ENCODE peak calls at places on chromosomes 1 and 21, in six cellular contexts. R, W, D, I, O and G are unnamed samples.
A peak's percentile ranks its signal among the peaks of the same experiment; 100 is the strongest.

GRCh38 chr21:38909109-38909508 is 103.4 kb downstream of the ETS2 start:
- DNase-seq in R (no peak), W (no peak), I (no peak), D (no peak), O (no peak), G (no peak)

GRCh38 chr1:53060580-53060979 is 1.4 kb upstream of the PODN start:
- DNase-seq in I (no peak), R (no peak), D (no peak), W (no peak), O (no peak), G (no peak)

GRCh38 chr1:93680121-93681094 is 1.2 kb downstream of the BCAR3 start:
- DNase-seq in O (no peak), I (peak; percentile 87), W (peak; percentile 92), D (peak; percentile 89), R (peak; percentile 94), G (peak; percentile 95)

GRCh38 chr1:55813619-55814018 is 598.5 kb upstream of the USP24 start:
- DNase-seq in W (peak; percentile 17), O (no peak), R (no peak), I (peak; percentile 88), D (no peak), G (no peak)

GRCh38 chr1:177770096-177770495 is 199.8 kb downstream of the SEC16B start:
- DNase-seq in O (no peak), R (no peak), I (no peak), W (no peak), D (no peak), G (no peak)

GRCh38 chr1:171250263-171250662 is 2.0 kb downstream of the FMO1 start:
- DNase-seq in R (no peak), I (no peak), D (no peak), O (no peak), W (no peak), G (no peak)

GRCh38 chr1:24159366-24159765 is 16.4 kb upstream of the IL22RA1 start:
- DNase-seq in I (no peak), W (no peak), O (no peak), D (no peak), R (peak; percentile 20), G (no peak)

GRCh38 chr1:118487091-118487490 is 302.1 kb upstream of the SPAG17 start:
- DNase-seq in W (no peak), R (no peak), D (no peak), O (no peak), I (no peak), G (no peak)

GRCh38 chr1:84435159-84435558 is 36.9 kb downstream of the DNASE2B start:
- DNase-seq in O (no peak), W (no peak), R (no peak), D (no peak), I (no peak), G (no peak)

GRCh38 chr1:5551274-5551966 is 440.8 kb downstream of the NPHP4 start:
- DNase-seq in R (no peak), I (no peak), W (no peak), O (no peak), D (no peak), G (no peak)

GRCh38 chr1:224408294-224408590 is 26.4 kb downstream of the WDR26 start:
- DNase-seq in R (no peak), O (no peak), I (no peak), W (no peak), D (no peak), G (no peak)

GRCh38 chr1:65758128-65758527 is 34.6 kb upstream of the PDE4B start:
- DNase-seq in R (no peak), W (no peak), O (no peak), D (no peak), I (no peak), G (no peak)

GRCh38 chr1:13587256-13588030 is 3.8 kb downstream of the PDPN start:
- DNase-seq in I (peak; percentile 22), D (no peak), R (no peak), O (no peak), W (no peak), G (peak; percentile 78)

GRCh38 chr1:34460193-34460592 is 283.5 kb downstream of the C1orf94 start:
- DNase-seq in W (peak; percentile 6), O (no peak), R (peak; percentile 86), D (no peak), I (no peak), G (no peak)

GRCh38 chr1:58855351-58856165 is 71.7 kb upstream of the JUN start:
- DNase-seq in W (no peak), O (no peak), R (no peak), D (peak; percentile 96), I (no peak), G (no peak)

GRCh38 chr1:10459185-10459584 is 9.4 kb downstream of the CORT start:
- DNase-seq in D (peak; percentile 56), R (no peak), O (peak; percentile 75), W (no peak), I (no peak), G (peak; percentile 59)

GRCh38 chr1:204927673-204928641 is 57.3 kb downstream of the NFASC start:
- DNase-seq in D (no peak), I (no peak), R (peak; percentile 95), W (no peak), O (no peak), G (no peak)

GRCh38 chr1:1962752-1963151 is 40.8 kb downstream of the CFAP74 start:
- DNase-seq in W (no peak), R (no peak), D (no peak), I (no peak), O (no peak), G (no peak)

GRCh38 chr1:1959459-1959839 is 40.4 kb upstream of the TMEM52 start:
- DNase-seq in R (no peak), D (no peak), I (no peak), O (no peak), W (no peak), G (no peak)

GRCh38 chr1:1958071-1958541 is 39.0 kb upstream of the TMEM52 start:
- DNase-seq in W (no peak), R (no peak), D (no peak), I (no peak), O (no peak), G (no peak)

GRCh38 chr1:1959840-1960479 is 40.9 kb upstream of the TMEM52 start:
- DNase-seq in D (peak; percentile 55), W (peak; percentile 87), I (peak; percentile 75), R (peak; percentile 98), O (peak; percentile 23), G (peak; percentile 56)

GRCh38 chr1:1960480-1961196 is 41.6 kb upstream of the TMEM52 start:
- DNase-seq in W (no peak), O (no peak), R (no peak), I (no peak), D (no peak), G (no peak)
- H3K4me3 ChIP-seq in W (no peak overlapping the region), O (no peak overlapping the region), R (no peak overlapping the region), I (no peak overlapping the region), D (no peak overlapping the region), G (no peak overlapping the region)

GRCh38 chr1:154182342-154183044 is 9.4 kb downstream of the TPM3 start:
- DNase-seq in D (peak; percentile 79), I (peak; percentile 46), W (peak; percentile 69), R (peak; percentile 83), O (peak; percentile 18), G (no peak)

GRCh38 chr1:154186177-154186576 is 5.7 kb downstream of the TPM3 start:
- DNase-seq in D (peak; percentile 85), W (no peak), O (no peak), R (peak; percentile 87), I (no peak), G (no peak)

GRCh38 chr1:154179951-154180687 is 11.8 kb downstream of the TPM3 start:
- DNase-seq in I (no peak), O (no peak), W (no peak), R (peak; percentile 68), D (no peak), G (no peak)

GRCh38 chr1:154181944-154182341 is 10.0 kb downstream of the TPM3 start:
- DNase-seq in O (no peak), R (no peak), W (no peak), D (no peak), I (no peak), G (no peak)

GRCh38 chr1:154183045-154183968 is 8.6 kb downstream of the TPM3 start:
- DNase-seq in I (peak; percentile 94), W (peak; percentile 99), D (peak; percentile 95), O (peak; percentile 81), R (peak; percentile 100), G (peak; percentile 89)
- TF ChIP-seq CTCF in I (peak; percentile 56), W (no peak), D (no peak), O (no peak), R (no peak), G (no peak)

GRCh38 chr1:221439008-221439733 is 302.7 kb downstream of the DUSP10 start:
- DNase-seq in R (no peak), O (no peak), W (no peak), D (peak; percentile 87), I (no peak), G (no peak)

GRCh38 chr1:221442056-221442455 is 299.8 kb downstream of the DUSP10 start:
- DNase-seq in O (no peak), W (no peak), I (no peak), R (no peak), D (no peak), G (no peak)

GRCh38 chr1:221439734-221440436 is 302.0 kb downstream of the DUSP10 start:
- DNase-seq in D (peak; percentile 94), O (peak; percentile 94), R (no peak), I (no peak), W (no peak), G (peak; percentile 99)

GRCh38 chr1:221437924-221438323 is 304.0 kb downstream of the DUSP10 start:
- DNase-seq in O (no peak), D (no peak), W (no peak), I (no peak), R (no peak), G (no peak)

DNA sequence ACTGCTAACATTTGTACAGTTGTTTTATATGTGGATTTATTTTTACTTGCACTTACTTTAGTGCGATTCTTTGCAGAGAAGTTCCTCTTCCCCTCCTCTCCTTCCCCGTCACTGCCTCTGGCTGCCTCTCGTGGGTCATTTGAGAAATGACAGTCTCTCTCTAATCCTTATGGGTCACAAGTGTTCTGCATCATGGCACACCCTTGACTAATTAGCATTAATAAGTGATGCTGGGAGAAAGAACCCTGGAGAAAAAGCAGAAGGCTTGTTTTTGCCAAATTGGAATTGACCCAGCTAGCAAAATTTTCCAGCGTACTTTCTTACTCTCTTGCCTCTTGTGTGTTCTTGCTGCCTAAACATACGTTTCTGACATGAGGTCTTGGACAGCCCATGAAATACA is 301.2 kb downstream of the DUSP10 start:
- DNase-seq in O (no peak), D (no peak), R (no peak), W (peak; percentile 54), I (no peak), G (peak; percentile 93)
- H3K4me3 ChIP-seq in O (no peak overlapping the region), D (no peak overlapping the region), R (no peak overlapping the region), W (no peak overlapping the region), I (no peak overlapping the region), G (peak overlapping the region; percentile 8)

DNA sequence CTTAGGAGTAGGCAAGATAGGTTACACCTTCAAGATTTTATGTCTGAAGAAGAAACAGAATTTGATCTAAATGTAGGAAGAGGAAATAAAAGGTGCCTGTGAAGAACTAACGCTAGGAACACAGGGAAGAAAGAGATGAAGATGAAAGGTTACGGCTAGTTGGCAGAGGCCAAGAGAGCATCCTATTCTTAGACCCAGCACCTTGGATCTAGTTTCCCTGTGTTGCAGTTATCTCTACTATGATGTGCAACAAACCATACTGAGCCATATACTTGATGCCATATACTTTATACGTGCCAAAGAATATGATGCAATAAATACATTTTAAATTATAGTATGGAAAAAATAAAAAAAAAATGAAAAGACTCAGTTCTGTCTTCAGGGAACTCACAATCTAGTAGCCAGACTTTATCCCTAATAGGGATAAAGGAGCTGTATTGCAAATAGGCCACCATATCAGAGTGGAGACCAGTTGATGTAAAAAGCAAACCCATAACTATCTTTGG is 181.1 kb downstream of the PBX1 start:
- DNase-seq in O (no peak), W (no peak), R (no peak), D (no peak), I (no peak), G (no peak)
- TF ChIP-seq CTCF in O (no peak), W (no peak), R (no peak), D (no peak), I (no peak), G (no peak)

GRCh38 chr1:246820666-246821065 is 96.5 kb downstream of the SCCPDH start:
- DNase-seq in D (no peak), R (no peak), I (no peak), W (no peak), O (no peak), G (no peak)
- H3K4me3 ChIP-seq in D (no peak overlapping the region), R (no peak overlapping the region), I (no peak overlapping the region), W (no peak overlapping the region), O (no peak overlapping the region), G (no peak overlapping the region)